ENCODE peak calls at places on chromosomes 6 and 20, in seven cellular contexts. One of them, this sample, is unnamed.

GRCh38 chr6:122207794-122208193 is 191.7 kb upstream of the HSF2 start:
- DNase-seq in effector memory CD8-positive, alpha-beta T cell: no peak
- DNase-seq in stimulated activated CD4-positive, alpha-beta T cell treated with anti-CD3 and anti-CD28 coated beads, Interleukin-1b, Interleukin-23, amount 100 ng/mL, for 1 hour: no peak
- DNase-seq in activated T-helper 9 cell treated with anti-CD3 and anti-CD28 coated beads, Interleukin-2, amount 50 U/mL, for 16 hours: no peak
- DNase-seq in fibroblast of lung: peak
- DNase-seq in T-cell: no peak
- DNase-seq in BE2C: no peak
- DNase-seq in this sample: no peak

GRCh38 chr20:35698298-35699126 is 640 bp downstream of the NFS1 start:
- DNase-seq in BE2C: peak
- DNase-seq in stimulated activated CD4-positive, alpha-beta T cell treated with anti-CD3 and anti-CD28 coated beads, Interleukin-1b, Interleukin-23, amount 100 ng/mL, for 1 hour: no peak
- DNase-seq in activated T-helper 9 cell treated with anti-CD3 and anti-CD28 coated beads, Interleukin-2, amount 50 U/mL, for 16 hours: no peak
- DNase-seq in effector memory CD8-positive, alpha-beta T cell: no peak
- DNase-seq in fibroblast of lung: peak
- DNase-seq in T-cell: no peak
- DNase-seq in this sample: peak

GRCh38 chr6:142696689-142697088 is 248.3 kb downstream of the HIVEP2 start:
- DNase-seq in fibroblast of lung: no peak
- DNase-seq in activated T-helper 9 cell treated with anti-CD3 and anti-CD28 coated beads, Interleukin-2, amount 50 U/mL, for 16 hours: no peak
- DNase-seq in BE2C: no peak
- DNase-seq in effector memory CD8-positive, alpha-beta T cell: no peak
- DNase-seq in stimulated activated CD4-positive, alpha-beta T cell treated with anti-CD3 and anti-CD28 coated beads, Interleukin-1b, Interleukin-23, amount 100 ng/mL, for 1 hour: no peak
- DNase-seq in T-cell: no peak
- DNase-seq in this sample: no peak

GRCh38 chr20:47400685-47401084 is 44.2 kb upstream of the ZMYND8 start:
- DNase-seq in T-cell: no peak
- DNase-seq in stimulated activated CD4-positive, alpha-beta T cell treated with anti-CD3 and anti-CD28 coated beads, Interleukin-1b, Interleukin-23, amount 100 ng/mL, for 1 hour: no peak
- DNase-seq in activated T-helper 9 cell treated with anti-CD3 and anti-CD28 coated beads, Interleukin-2, amount 50 U/mL, for 16 hours: no peak
- DNase-seq in effector memory CD8-positive, alpha-beta T cell: no peak
- DNase-seq in fibroblast of lung: no peak
- DNase-seq in BE2C: peak
- DNase-seq in this sample: no peak

GRCh38 chr6:15615837-15616236 is 47.0 kb downstream of the DTNBP1 start:
- DNase-seq in stimulated activated CD4-positive, alpha-beta T cell treated with anti-CD3 and anti-CD28 coated beads, Interleukin-1b, Interleukin-23, amount 100 ng/mL, for 1 hour: no peak
- DNase-seq in BE2C: no peak
- DNase-seq in T-cell: no peak
- DNase-seq in activated T-helper 9 cell treated with anti-CD3 and anti-CD28 coated beads, Interleukin-2, amount 50 U/mL, for 16 hours: no peak
- DNase-seq in effector memory CD8-positive, alpha-beta T cell: no peak
- DNase-seq in fibroblast of lung: peak
- DNase-seq in this sample: no peak

GRCh38 chr6:42239333-42239732 is 21.7 kb upstream of the MRPS10 start:
- DNase-seq in BE2C: no peak
- DNase-seq in fibroblast of lung: no peak
- DNase-seq in effector memory CD8-positive, alpha-beta T cell: no peak
- DNase-seq in stimulated activated CD4-positive, alpha-beta T cell treated with anti-CD3 and anti-CD28 coated beads, Interleukin-1b, Interleukin-23, amount 100 ng/mL, for 1 hour: no peak
- DNase-seq in T-cell: no peak
- DNase-seq in activated T-helper 9 cell treated with anti-CD3 and anti-CD28 coated beads, Interleukin-2, amount 50 U/mL, for 16 hours: no peak
- DNase-seq in this sample: no peak

GRCh38 chr6:87922191-87922946 is 125.3 kb upstream of the SPACA1 start:
- DNase-seq in stimulated activated CD4-positive, alpha-beta T cell treated with anti-CD3 and anti-CD28 coated beads, Interleukin-1b, Interleukin-23, amount 100 ng/mL, for 1 hour: no peak
- DNase-seq in T-cell: no peak
- DNase-seq in effector memory CD8-positive, alpha-beta T cell: no peak
- DNase-seq in activated T-helper 9 cell treated with anti-CD3 and anti-CD28 coated beads, Interleukin-2, amount 50 U/mL, for 16 hours: no peak
- DNase-seq in fibroblast of lung: no peak
- DNase-seq in BE2C: no peak
- DNase-seq in this sample: no peak

GRCh38 chr6:16898640-16899428 is 137.6 kb upstream of the ATXN1 start:
- DNase-seq in effector memory CD8-positive, alpha-beta T cell: no peak
- DNase-seq in activated T-helper 9 cell treated with anti-CD3 and anti-CD28 coated beads, Interleukin-2, amount 50 U/mL, for 16 hours: no peak
- DNase-seq in stimulated activated CD4-positive, alpha-beta T cell treated with anti-CD3 and anti-CD28 coated beads, Interleukin-1b, Interleukin-23, amount 100 ng/mL, for 1 hour: no peak
- DNase-seq in BE2C: no peak
- DNase-seq in T-cell: no peak
- DNase-seq in fibroblast of lung: no peak
- DNase-seq in this sample: no peak

GRCh38 chr20:58776109-58776508 is 74.6 kb downstream of the GNAS-AS1 start:
- DNase-seq in fibroblast of lung: no peak
- DNase-seq in BE2C: no peak
- DNase-seq in T-cell: no peak
- DNase-seq in activated T-helper 9 cell treated with anti-CD3 and anti-CD28 coated beads, Interleukin-2, amount 50 U/mL, for 16 hours: no peak
- DNase-seq in effector memory CD8-positive, alpha-beta T cell: no peak
- DNase-seq in stimulated activated CD4-positive, alpha-beta T cell treated with anti-CD3 and anti-CD28 coated beads, Interleukin-1b, Interleukin-23, amount 100 ng/mL, for 1 hour: no peak
- DNase-seq in this sample: no peak

GRCh38 chr6:6224933-6225486 is 95.5 kb downstream of the F13A1 start:
- DNase-seq in effector memory CD8-positive, alpha-beta T cell: no peak
- DNase-seq in stimulated activated CD4-positive, alpha-beta T cell treated with anti-CD3 and anti-CD28 coated beads, Interleukin-1b, Interleukin-23, amount 100 ng/mL, for 1 hour: no peak
- DNase-seq in fibroblast of lung: no peak
- DNase-seq in T-cell: no peak
- DNase-seq in activated T-helper 9 cell treated with anti-CD3 and anti-CD28 coated beads, Interleukin-2, amount 50 U/mL, for 16 hours: no peak
- DNase-seq in BE2C: no peak
- DNase-seq in this sample: no peak

GRCh38 chr6:144574796-144575195 is 289.7 kb downstream of the UTRN start:
- DNase-seq in T-cell: no peak
- DNase-seq in activated T-helper 9 cell treated with anti-CD3 and anti-CD28 coated beads, Interleukin-2, amount 50 U/mL, for 16 hours: no peak
- DNase-seq in effector memory CD8-positive, alpha-beta T cell: no peak
- DNase-seq in stimulated activated CD4-positive, alpha-beta T cell treated with anti-CD3 and anti-CD28 coated beads, Interleukin-1b, Interleukin-23, amount 100 ng/mL, for 1 hour: no peak
- DNase-seq in fibroblast of lung: peak
- DNase-seq in BE2C: no peak
- DNase-seq in this sample: no peak

GRCh38 chr6:1286972-1287600 is 24.8 kb upstream of the FOXQ1 start:
- DNase-seq in stimulated activated CD4-positive, alpha-beta T cell treated with anti-CD3 and anti-CD28 coated beads, Interleukin-1b, Interleukin-23, amount 100 ng/mL, for 1 hour: no peak
- DNase-seq in effector memory CD8-positive, alpha-beta T cell: no peak
- DNase-seq in activated T-helper 9 cell treated with anti-CD3 and anti-CD28 coated beads, Interleukin-2, amount 50 U/mL, for 16 hours: no peak
- DNase-seq in T-cell: no peak
- DNase-seq in fibroblast of lung: peak
- DNase-seq in BE2C: no peak
- DNase-seq in this sample: no peak

GRCh38 chr6:49339096-49339495 is 124.0 kb downstream of the MMUT start:
- DNase-seq in stimulated activated CD4-positive, alpha-beta T cell treated with anti-CD3 and anti-CD28 coated beads, Interleukin-1b, Interleukin-23, amount 100 ng/mL, for 1 hour: no peak
- DNase-seq in BE2C: no peak
- DNase-seq in fibroblast of lung: no peak
- DNase-seq in T-cell: no peak
- DNase-seq in effector memory CD8-positive, alpha-beta T cell: no peak
- DNase-seq in activated T-helper 9 cell treated with anti-CD3 and anti-CD28 coated beads, Interleukin-2, amount 50 U/mL, for 16 hours: no peak
- DNase-seq in this sample: no peak

GRCh38 chr6:121442591-121442990 is 7.1 kb downstream of the GJA1 start:
- DNase-seq in effector memory CD8-positive, alpha-beta T cell: no peak
- DNase-seq in fibroblast of lung: peak
- DNase-seq in T-cell: no peak
- DNase-seq in stimulated activated CD4-positive, alpha-beta T cell treated with anti-CD3 and anti-CD28 coated beads, Interleukin-1b, Interleukin-23, amount 100 ng/mL, for 1 hour: no peak
- DNase-seq in activated T-helper 9 cell treated with anti-CD3 and anti-CD28 coated beads, Interleukin-2, amount 50 U/mL, for 16 hours: no peak
- DNase-seq in BE2C: no peak
- DNase-seq in this sample: no peak

GRCh38 chr6:159969921-159970320 is 1.0 kb downstream of the IGF2R start:
- DNase-seq in activated T-helper 9 cell treated with anti-CD3 and anti-CD28 coated beads, Interleukin-2, amount 50 U/mL, for 16 hours: no peak
- DNase-seq in fibroblast of lung: peak
- DNase-seq in T-cell: no peak
- DNase-seq in effector memory CD8-positive, alpha-beta T cell: no peak
- DNase-seq in stimulated activated CD4-positive, alpha-beta T cell treated with anti-CD3 and anti-CD28 coated beads, Interleukin-1b, Interleukin-23, amount 100 ng/mL, for 1 hour: no peak
- DNase-seq in BE2C: peak
- DNase-seq in this sample: peak

GRCh38 chr6:131053546-131054240 is 9.4 kb downstream of the EPB41L2 start:
- DNase-seq in fibroblast of lung: peak
- DNase-seq in effector memory CD8-positive, alpha-beta T cell: no peak
- DNase-seq in activated T-helper 9 cell treated with anti-CD3 and anti-CD28 coated beads, Interleukin-2, amount 50 U/mL, for 16 hours: no peak
- DNase-seq in stimulated activated CD4-positive, alpha-beta T cell treated with anti-CD3 and anti-CD28 coated beads, Interleukin-1b, Interleukin-23, amount 100 ng/mL, for 1 hour: no peak
- DNase-seq in BE2C: no peak
- DNase-seq in T-cell: no peak
- DNase-seq in this sample: no peak

GRCh38 chr6:36623547-36624459 is 29.6 kb downstream of the SRSF3 start:
- DNase-seq in fibroblast of lung: peak
- DNase-seq in T-cell: peak
- DNase-seq in activated T-helper 9 cell treated with anti-CD3 and anti-CD28 coated beads, Interleukin-2, amount 50 U/mL, for 16 hours: peak
- DNase-seq in stimulated activated CD4-positive, alpha-beta T cell treated with anti-CD3 and anti-CD28 coated beads, Interleukin-1b, Interleukin-23, amount 100 ng/mL, for 1 hour: peak
- DNase-seq in BE2C: peak
- DNase-seq in effector memory CD8-positive, alpha-beta T cell: peak
- DNase-seq in this sample: peak

GRCh38 chr20:56628873-56629463 is at the start of gene TFAP2C:
- DNase-seq in BE2C: peak
- DNase-seq in effector memory CD8-positive, alpha-beta T cell: no peak
- DNase-seq in stimulated activated CD4-positive, alpha-beta T cell treated with anti-CD3 and anti-CD28 coated beads, Interleukin-1b, Interleukin-23, amount 100 ng/mL, for 1 hour: no peak
- DNase-seq in fibroblast of lung: peak
- DNase-seq in T-cell: no peak
- DNase-seq in activated T-helper 9 cell treated with anti-CD3 and anti-CD28 coated beads, Interleukin-2, amount 50 U/mL, for 16 hours: no peak
- DNase-seq in this sample: peak

GRCh38 chr20:62898970-62899632 is 27.2 kb downstream of the DIDO1 start:
- DNase-seq in BE2C: no peak
- DNase-seq in effector memory CD8-positive, alpha-beta T cell: no peak
- DNase-seq in fibroblast of lung: no peak
- DNase-seq in activated T-helper 9 cell treated with anti-CD3 and anti-CD28 coated beads, Interleukin-2, amount 50 U/mL, for 16 hours: no peak
- DNase-seq in stimulated activated CD4-positive, alpha-beta T cell treated with anti-CD3 and anti-CD28 coated beads, Interleukin-1b, Interleukin-23, amount 100 ng/mL, for 1 hour: no peak
- DNase-seq in T-cell: no peak
- DNase-seq in this sample: no peak

GRCh38 chr20:2544211-2544610 is 7.8 kb downstream of the TMC2 start:
- DNase-seq in activated T-helper 9 cell treated with anti-CD3 and anti-CD28 coated beads, Interleukin-2, amount 50 U/mL, for 16 hours: no peak
- DNase-seq in stimulated activated CD4-positive, alpha-beta T cell treated with anti-CD3 and anti-CD28 coated beads, Interleukin-1b, Interleukin-23, amount 100 ng/mL, for 1 hour: no peak
- DNase-seq in BE2C: no peak
- DNase-seq in effector memory CD8-positive, alpha-beta T cell: no peak
- DNase-seq in T-cell: no peak
- DNase-seq in fibroblast of lung: no peak
- DNase-seq in this sample: no peak